ENCODE peak calls at places on chromosome 18, in seven cellular contexts. S, V, I, U, Z, J and F are unnamed samples.

GRCh38 chr18:29979884-29980283 is 1062.7 kb downstream of the DSC3 start:
- DNase-seq in S (no peak), Z (no peak), I (no peak), U (peak), J (no peak), V (no peak), F (no peak)

GRCh38 chr18:55861266-55861665 is 273.3 kb upstream of the TCF4 start:
- DNase-seq in J (no peak), I (no peak), U (peak), Z (no peak), V (no peak), S (no peak), F (peak)

GRCh38 chr18:62621546-62621945 is 93.8 kb upstream of the PHLPP1 start:
- DNase-seq in U (peak), V (peak), I (no peak), J (no peak), S (no peak), Z (no peak), F (no peak)

GRCh38 chr18:24456549-24456948 is 3.9 kb upstream of the HRH4 start:
- DNase-seq in Z (no peak), U (no peak), V (no peak), I (no peak), S (no peak), J (no peak), F (no peak)

GRCh38 chr18:48915621-48916425 is 34.9 kb downstream of the SMAD7 start:
- DNase-seq in S (no peak), I (no peak), Z (no peak), J (no peak), U (no peak), V (no peak), F (no peak)

GRCh38 chr18:79469751-79470150 is 74.0 kb downstream of the NFATC1 start:
- DNase-seq in Z (no peak), V (no peak), S (no peak), U (no peak), I (no peak), J (no peak), F (no peak)

GRCh38 chr18:11387880-11388279 is 221.5 kb upstream of the SLC35G4 start:
- DNase-seq in Z (no peak), U (peak), V (peak), S (no peak), J (no peak), I (peak), F (peak)

GRCh38 chr18:37662099-37662498 is 96.5 kb upstream of the CELF4 start:
- DNase-seq in Z (no peak), J (no peak), I (no peak), S (no peak), V (no peak), U (no peak), F (no peak)

GRCh38 chr18:67410075-67410474 is 106.4 kb downstream of the DSEL start:
- DNase-seq in Z (no peak), J (no peak), U (peak), V (no peak), S (no peak), I (no peak), F (no peak)

GRCh38 chr18:63444567-63444966 is 22.3 kb upstream of the VPS4B start:
- DNase-seq in J (no peak), Z (no peak), S (no peak), I (no peak), V (no peak), U (peak), F (no peak)

GRCh38 chr18:50306944-50307343 is 19.5 kb upstream of the CXXC1 start:
- DNase-seq in Z (no peak), V (no peak), U (peak), J (no peak), I (no peak), S (no peak), F (no peak)

GRCh38 chr18:23259701-23260661 is 124.7 kb downstream of the CABLES1 start:
- DNase-seq in U (peak), I (peak), Z (no peak), S (no peak), V (peak), J (no peak), F (peak)

GRCh38 chr18:21064347-21064746 is 47.3 kb downstream of the ROCK1 start:
- DNase-seq in U (peak), J (no peak), Z (no peak), I (no peak), V (no peak), S (no peak), F (no peak)

GRCh38 chr18:44709297-44710117 is 28.8 kb downstream of the SETBP1 start:
- DNase-seq in Z (peak), I (no peak), U (no peak), J (no peak), V (no peak), S (no peak), F (no peak)